ENCODE peak calls at places on chromosomes 2 and 18, in seven cellular contexts. R is astrocyte of the cerebellum, X is PC-9, D is tibial nerve, T is breast epithelium, N is vagina, G is sigmoid colon. J is an unnamed sample.

GRCh38 chr2:100799701-100800100 is 20.2 kb upstream of the NPAS2 start:
- DNase-seq in R (no peak), X (no peak), D (no peak), T (no peak), N (no peak), G (no peak), J (no peak)

GRCh38 chr2:3178206-3179031 is 199.2 kb downstream of the EIPR1 start:
- DNase-seq in R (no peak), X (no peak), D (no peak), T (no peak), N (no peak), G (no peak), J (no peak)

GRCh38 chr18:5546660-5547059 is 2.9 kb upstream of the EPB41L3 start:
- DNase-seq in R (peak; percentile 59), X (no peak), D (peak; percentile 51), T (no peak), N (no peak), G (no peak), J (no peak)

GRCh38 chr2:213188971-213189899 is 37.8 kb upstream of the IKZF2 start:
- DNase-seq in R (no peak), X (no peak), D (no peak), T (no peak), N (no peak), G (no peak), J (no peak)

GRCh38 chr18:34976084-34976483 is 65.1 kb upstream of the MAPRE2 start:
- DNase-seq in R (no peak), X (no peak), D (no peak), T (no peak), N (no peak), G (peak; percentile 66), J (no peak)

GRCh38 chr2:145413261-145413660 is 893.3 kb upstream of the ZEB2 start:
- DNase-seq in R (no peak), X (no peak), D (no peak), T (no peak), N (no peak), G (no peak), J (no peak)

GRCh38 chr2:69118609-69119008 is 105.6 kb downstream of the ANTXR1 start:
- DNase-seq in R (peak; percentile 79), X (no peak), D (no peak), T (no peak), N (no peak), G (peak; percentile 71), J (no peak)

GRCh38 chr2:215659650-215660049 is 223.8 kb upstream of the FN1 start:
- DNase-seq in R (no peak), X (no peak), D (no peak), T (no peak), N (no peak), G (no peak), J (no peak)

GRCh38 chr18:55322176-55322735 is 265.7 kb downstream of the TCF4 start:
- DNase-seq in R (peak; percentile 88), X (no peak), D (peak; percentile 87), T (peak; percentile 62), N (no peak), G (peak; percentile 96), J (peak; percentile 74)

GRCh38 chr18:43588838-43589237 is 311.5 kb upstream of the SYT4 start:
- DNase-seq in R (no peak), X (no peak), D (no peak), T (no peak), N (no peak), G (no peak), J (no peak)

GRCh38 chr2:164657129-164657528 is 35.8 kb upstream of the GRB14 start:
- DNase-seq in R (peak; percentile 53), X (no peak), D (no peak), T (no peak), N (no peak), G (no peak), J (peak; percentile 41)

GRCh38 chr2:16061406-16062217 is 121.3 kb downstream of the MYCN start:
- DNase-seq in R (no peak), X (no peak), D (no peak), T (no peak), N (no peak), G (no peak), J (no peak)

GRCh38 chr2:164655750-164656149 is 34.5 kb upstream of the GRB14 start:
- DNase-seq in R (no peak), X (no peak), D (no peak), T (no peak), N (no peak), G (no peak), J (no peak)

GRCh38 chr18:75223687-75224347 is 13.2 kb downstream of the TSHZ1 start:
- DNase-seq in R (no peak), X (no peak), D (no peak), T (no peak), N (no peak), G (no peak), J (no peak)

GRCh38 chr18:46174317-46175039 is 70.3 kb downstream of the HAUS1 start:
- DNase-seq in R (no peak), X (no peak), D (no peak), T (no peak), N (no peak), G (no peak), J (no peak)

GRCh38 chr2:134288814-134289213 is 34.9 kb downstream of the MGAT5 start:
- DNase-seq in R (no peak), X (no peak), D (no peak), T (no peak), N (no peak), G (no peak), J (no peak)

GRCh38 chr2:12102679-12103078 is 356.2 kb downstream of the LPIN1 start:
- DNase-seq in R (no peak), X (no peak), D (no peak), T (no peak), N (no peak), G (no peak), J (no peak)

GRCh38 chr2:20633794-20634259 is 17.1 kb downstream of the HS1BP3 start:
- DNase-seq in R (no peak), X (peak; percentile 92), D (no peak), T (peak; percentile 79), N (no peak), G (peak; percentile 88), J (no peak)

GRCh38 chr2:41892486-41892885 is 155.3 kb upstream of the PKDCC start:
- DNase-seq in R (no peak), X (peak; percentile 35), D (no peak), T (no peak), N (no peak), G (no peak), J (no peak)

GRCh38 chr2:204380141-204380881 is 165.0 kb upstream of the PARD3B start:
- DNase-seq in R (no peak), X (no peak), D (no peak), T (no peak), N (no peak), G (no peak), J (no peak)

GRCh38 chr2:227848586-227848985 is 22.8 kb upstream of the DAW1 start:
- DNase-seq in R (no peak), X (peak; percentile 29), D (no peak), T (no peak), N (no peak), G (no peak), J (no peak)

GRCh38 chr2:171432969-171433762 is 624 bp downstream of the METTL8 start:
- DNase-seq in R (no peak), X (peak; percentile 51), D (no peak), T (peak; percentile 53), N (no peak), G (no peak), J (no peak)

GRCh38 chr18:13266208-13267100 is 47.9 kb downstream of the LDLRAD4 start:
- DNase-seq in R (no peak), X (peak; percentile 61), D (no peak), T (peak; percentile 60), N (peak; percentile 40), G (no peak), J (no peak)

GRCh38 chr2:163649080-163649479 is 86.7 kb downstream of the FIGN start:
- DNase-seq in R (no peak), X (no peak), D (no peak), T (no peak), N (no peak), G (no peak), J (no peak)

GRCh38 chr2:79275197-79275596 is 115.6 kb upstream of the REG3A start:
- DNase-seq in R (no peak), X (no peak), D (no peak), T (no peak), N (no peak), G (no peak), J (no peak)
- TF ChIP-seq CTCF in R (no peak), X (no peak), D (no peak), T (no peak), N (no peak), G (no peak), J (no peak)

GRCh38 chr2:47072018-47072691 is 83.0 kb downstream of the STPG4 start:
- DNase-seq in R (peak; percentile 95), X (no peak), D (peak; percentile 88), T (no peak), N (no peak), G (peak; percentile 95), J (peak; percentile 69)
- H3K4me3 ChIP-seq in R (no peak overlapping the region), X (no peak overlapping the region), D (no peak overlapping the region), T (no peak overlapping the region), N (peak overlapping the region; percentile 18), G (no peak overlapping the region), J (no peak overlapping the region)

DNA sequence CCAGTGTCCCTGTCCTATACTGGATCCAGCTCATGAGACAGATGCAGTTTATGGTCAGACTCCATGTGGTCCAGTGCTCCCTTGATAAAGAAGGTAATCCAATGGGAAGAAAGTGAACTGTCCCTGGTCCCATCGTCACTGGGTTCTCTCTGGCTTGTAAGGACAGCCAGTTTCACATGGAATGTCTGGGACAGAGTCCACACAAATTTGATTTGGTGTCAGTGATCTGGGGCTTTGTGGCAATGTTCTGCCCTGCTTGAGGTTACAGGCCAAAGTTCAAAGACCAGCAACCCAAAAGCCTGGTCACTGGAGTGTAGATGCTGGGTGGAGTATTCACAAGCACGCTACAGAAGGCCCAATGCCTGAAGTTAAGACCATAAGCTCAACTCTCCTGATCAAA is 22.2 kb upstream of the FHL2 start:
- DNase-seq in R (no peak), X (no peak), D (no peak), T (no peak), N (no peak), G (no peak), J (no peak)
- TF ChIP-seq CTCF in R (no peak), X (no peak), D (no peak), T (no peak), N (no peak), G (no peak), J (no peak)

GRCh38 chr2:73267008-73267407 is 17.3 kb downstream of the FBXO41 start:
- DNase-seq in R (no peak), X (no peak), D (no peak), T (no peak), N (no peak), G (no peak), J (no peak)
- H3K4me3 ChIP-seq in R (no peak overlapping the region), X (no peak overlapping the region), D (no peak overlapping the region), T (no peak overlapping the region), N (no peak overlapping the region), G (no peak overlapping the region), J (no peak overlapping the region)

J was measured in BJ.